ENCODE peak calls at places on chromosomes 5 and 9, in ten cellular contexts. Q is activated T-helper 1 cell treated with Interleukin-2 at 50 U/mL for 16 hours, H is NCI-H187 treated with DMSO at 0.1 percent for 48 hours, Z is left lung, L is memory B cell, W is omental fat pad, X is NCI-H82, B is HuH-7.5, T is Daoy, E is AG09319. N is an unnamed sample.

GRCh38 chr5:122173484-122174191 is 44.3 kb downstream of the ZNF474 start:
- DNase-seq in E (no peak), X (no peak), W (no peak), T (no peak), H (no peak), Q (no peak), L (no peak), Z (no peak), B (no peak), N (no peak)

GRCh38 chr5:2113348-2114131 is 230.8 kb upstream of the IRX4 start:
- DNase-seq in H (no peak), W (no peak), T (no peak), L (no peak), Z (no peak), B (no peak), E (no peak), X (no peak), Q (no peak), N (no peak)

GRCh38 chr5:139919308-139919707 is 123.7 kb downstream of the PSD2 start:
- DNase-seq in W (no peak), E (no peak), Q (no peak), Z (no peak), T (peak), L (no peak), B (no peak), X (no peak), H (no peak), N (no peak)

GRCh38 chr5:109921735-109922395 is 232.1 kb downstream of the MAN2A1 start:
- DNase-seq in X (peak), Z (peak), B (no peak), L (no peak), Q (peak), W (no peak), H (no peak), E (no peak), T (no peak), N (no peak)

GRCh38 chr5:109619024-109619460 is 70.7 kb upstream of the MAN2A1 start:
- DNase-seq in L (no peak), T (no peak), H (no peak), X (no peak), Q (no peak), Z (no peak), E (no peak), W (no peak), B (no peak), N (no peak)

GRCh38 chr5:124263680-124264491 is 482.6 kb downstream of the ZNF608 start:
- DNase-seq in T (no peak), E (no peak), B (no peak), W (no peak), H (peak), Q (no peak), L (no peak), Z (no peak), X (peak), N (no peak)

GRCh38 chr5:124661317-124662141 is 84.9 kb downstream of the ZNF608 start:
- DNase-seq in W (no peak), Q (no peak), L (no peak), X (peak), H (peak), B (no peak), E (no peak), T (peak), Z (no peak), N (peak)

GRCh38 chr5:84381501-84382362 is 2.9 kb downstream of the EDIL3 start:
- DNase-seq in E (no peak), Q (no peak), T (peak), W (no peak), H (no peak), L (no peak), Z (no peak), X (peak), B (no peak), N (no peak)

GRCh38 chr9:38720083-38720755 is at the start of gene FAM240B:
- DNase-seq in Z (no peak), Q (no peak), T (no peak), L (no peak), E (no peak), H (peak), W (no peak), X (peak), B (no peak), N (peak)

GRCh38 chr5:139178948-139179347 is 19.2 kb downstream of the SIL1 start:
- DNase-seq in Q (no peak), H (no peak), T (no peak), Z (no peak), E (no peak), W (no peak), L (no peak), X (peak), B (no peak), N (no peak)

GRCh38 chr9:70802206-70802605 is 319.2 kb downstream of the TRPM3 start:
- DNase-seq in Z (no peak), X (no peak), B (no peak), L (no peak), W (no peak), H (no peak), E (no peak), T (no peak), Q (no peak), N (no peak)

GRCh38 chr9:4306066-4306787 is 6.4 kb upstream of the GLIS3 start:
- DNase-seq in Q (no peak), B (no peak), Z (no peak), W (no peak), E (no peak), T (no peak), X (no peak), L (no peak), H (no peak), N (no peak)

GRCh38 chr5:158464383-158464782 is 605.4 kb upstream of the CLINT1 start:
- DNase-seq in B (no peak), X (no peak), Q (no peak), T (no peak), Z (no peak), W (no peak), L (no peak), E (no peak), H (no peak), N (no peak)

GRCh38 chr9:131530546-131530929 is 525 bp downstream of the UCK1 start:
- DNase-seq in Z (peak), X (peak), Q (no peak), W (no peak), T (peak), B (peak), E (no peak), L (peak), H (no peak), N (peak)

N was measured in SK-N-DZ.